ENCODE peak calls at places on chromosome X, in four cellular contexts. O is GM12865, P is AG04449, L is astrocyte of the hippocampus. N is an unnamed sample.
A peak's percentile ranks its signal among the peaks of the same experiment; 100 is the strongest.

GRCh38 chrX:128518508-128518907 is 466.3 kb upstream of the ACTRT1 start:
- DNase-seq in O (peak; percentile 0), P (no peak), L (peak; percentile 5), N (peak; percentile 47)

GRCh38 chrX:2427147-2427546 is 73.6 kb downstream of the DHRSX start:
- DNase-seq in O (no peak), P (no peak), L (no peak), N (no peak)

GRCh38 chrX:108468486-108468885 is 28.8 kb downstream of the COL4A5 start:
- DNase-seq in O (no peak), P (peak; percentile 14), L (peak; percentile 53), N (no peak)

GRCh38 chrX:150036181-150036580 is 97.9 kb upstream of the EOLA2 start:
- DNase-seq in O (no peak), P (no peak), L (peak; percentile 72), N (no peak)

GRCh38 chrX:45714864-45715263 is 514.2 kb upstream of the DIPK2B start:
- DNase-seq in O (peak; percentile 12), P (no peak), L (peak; percentile 49), N (peak; percentile 57)

GRCh38 chrX:12791253-12792228 is at the start of gene PRPS2:
- DNase-seq in O (peak; percentile 61), P (no peak), L (peak; percentile 66), N (peak; percentile 82)

GRCh38 chrX:68708503-68709290 is 61.2 kb downstream of the STARD8 start:
- DNase-seq in O (no peak), P (no peak), L (peak; percentile 20), N (no peak)

GRCh38 chrX:10121787-10122186 is 35.0 kb upstream of the CLCN4 start:
- DNase-seq in O (peak; percentile 56), P (no peak), L (no peak), N (peak; percentile 98)

GRCh38 chrX:48782795-48783194 is 3.6 kb upstream of the GATA1 start:
- DNase-seq in O (no peak), P (no peak), L (no peak), N (no peak)

GRCh38 chrX:151754042-151754419 is 19.5 kb downstream of the CNGA2 start:
- DNase-seq in O (no peak), P (peak; percentile 37), L (peak; percentile 84), N (no peak)

GRCh38 chrX:140504371-140505324 is at the start of gene SOX3:
- DNase-seq in O (no peak), P (no peak), L (no peak), N (no peak)

GRCh38 chrX:3143043-3143799 is 102.0 kb downstream of the ARSF start:
- DNase-seq in O (peak; percentile 6), P (no peak), L (no peak), N (peak; percentile 48)

GRCh38 chrX:148624951-148625350 is 124.5 kb downstream of the AFF2 start:
- DNase-seq in O (no peak), P (no peak), L (no peak), N (no peak)

GRCh38 chrX:65463550-65463949 is 71.0 kb downstream of the LAS1L start:
- DNase-seq in O (no peak), P (no peak), L (peak; percentile 74), N (no peak)

GRCh38 chrX:110172215-110172614 is 145.7 kb downstream of the AMMECR1 start:
- DNase-seq in O (peak; percentile 78), P (no peak), L (no peak), N (no peak)

GRCh38 chrX:71941771-71942170 is 31.1 kb downstream of the NHSL2 start:
- DNase-seq in O (no peak), P (no peak), L (peak; percentile 74), N (no peak)

GRCh38 chrX:109684136-109684535 is 48.9 kb downstream of the ACSL4 start:
- DNase-seq in O (no peak), P (no peak), L (peak; percentile 8), N (no peak)

GRCh38 chrX:70970482-70970999 is 39.6 kb upstream of the SLC7A3 start:
- DNase-seq in O (peak; percentile 1), P (no peak), L (peak; percentile 16), N (peak; percentile 61)

GRCh38 chrX:45668686-45669443 is 468.2 kb upstream of the DIPK2B start:
- DNase-seq in O (no peak), P (peak; percentile 79), L (peak; percentile 88), N (no peak)

GRCh38 chrX:107673933-107674479 is 45.7 kb downstream of the PRPS1 start:
- DNase-seq in O (peak; percentile 92), P (no peak), L (peak; percentile 90), N (peak; percentile 98)

GRCh38 chrX:45774961-45775360 is 574.3 kb upstream of the DIPK2B start:
- DNase-seq in O (no peak), P (no peak), L (peak; percentile 61), N (no peak)